ENCODE peak calls at places on chromosomes 12 and 14, in five cellular contexts. I, G, C, M and Y are unnamed samples.

GRCh38 chr14:74049886-74050495 is 30.8 kb downstream of the BBOF1 start:
- DNase-seq in G (no peak), M (no peak), C (no peak), I (no peak), Y (no peak)

GRCh38 chr14:91934554-91935285 is 12.8 kb downstream of the FBLN5 start:
- DNase-seq in C (no peak), M (no peak), G (no peak), I (no peak), Y (no peak)

GRCh38 chr12:93894391-93895095 is 217.4 kb downstream of the CRADD start:
- DNase-seq in I (no peak), G (peak), C (peak), M (peak), Y (peak)

GRCh38 chr12:126483145-126484068 is 1418.2 kb downstream of the AACS start:
- DNase-seq in I (no peak), C (no peak), G (peak), M (no peak), Y (no peak)

GRCh38 chr12:132341318-132342050 is 12.1 kb upstream of the GALNT9 start:
- DNase-seq in C (no peak), G (no peak), I (no peak), M (no peak), Y (no peak)

GRCh38 chr12:121530600-121531355 is 50.0 kb downstream of the KDM2B start:
- DNase-seq in G (peak), C (peak), M (no peak), I (no peak), Y (peak)

GRCh38 chr12:2335517-2335916 is 282.7 kb downstream of the CACNA1C start:
- DNase-seq in C (no peak), M (no peak), I (no peak), G (no peak), Y (no peak)

GRCh38 chr14:52333823-52334657 is 19.9 kb downstream of the PTGER2 start:
- DNase-seq in G (no peak), C (no peak), I (no peak), M (no peak), Y (no peak)

GRCh38 chr14:91281346-91281745 is 36.8 kb upstream of the GPR68 start:
- DNase-seq in C (no peak), M (peak), I (no peak), G (peak), Y (no peak)

GRCh38 chr12:112734859-112735258 is 56.7 kb upstream of the RPH3A start:
- DNase-seq in G (no peak), I (no peak), M (no peak), C (no peak), Y (no peak)

GRCh38 chr14:96584199-96584906 is 82.2 kb downstream of the PAPOLA start:
- DNase-seq in G (no peak), C (no peak), M (no peak), I (peak), Y (no peak)

GRCh38 chr12:19095869-19096480 is 33.6 kb upstream of the PLEKHA5 start:
- DNase-seq in M (no peak), G (peak), I (no peak), C (no peak), Y (no peak)

GRCh38 chr14:105487986-105488777 is 1.5 kb downstream of the CRIP1 start:
- DNase-seq in M (peak), G (no peak), C (peak), I (no peak), Y (no peak)

GRCh38 chr14:78790262-78790661 is 620.1 kb downstream of the NRXN3 start:
- DNase-seq in G (no peak), C (no peak), M (no peak), I (peak), Y (no peak)
- TF ChIP-seq CTCF in G (no peak), C (no peak), M (no peak), I (peak), Y (no peak)

DNA sequence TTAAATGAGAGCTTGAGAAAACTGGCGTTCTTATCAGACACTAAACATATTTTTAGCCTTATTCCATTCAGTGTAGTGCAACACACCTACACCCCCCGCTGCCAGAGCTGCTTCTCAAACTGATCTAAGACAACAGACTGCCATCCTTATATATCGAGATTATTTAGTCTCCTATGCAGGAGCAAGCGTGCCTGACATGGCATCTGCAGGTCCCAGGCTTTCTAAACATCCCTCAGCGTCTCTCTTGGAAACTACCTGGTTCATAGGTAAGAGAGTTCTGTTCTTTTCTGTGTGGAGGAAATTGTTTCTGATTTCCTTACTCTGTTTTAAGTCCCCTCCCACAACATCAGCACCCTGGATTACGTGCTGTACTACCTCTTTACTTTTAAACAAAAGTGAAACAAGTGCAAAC is 117.1 kb upstream of the PTPRB start:
- DNase-seq in C (no peak), G (no peak), I (no peak), M (no peak), Y (no peak)
- H3K4me3 ChIP-seq in C (no peak), G (no peak), I (no peak), M (no peak), Y (no peak)

DNA sequence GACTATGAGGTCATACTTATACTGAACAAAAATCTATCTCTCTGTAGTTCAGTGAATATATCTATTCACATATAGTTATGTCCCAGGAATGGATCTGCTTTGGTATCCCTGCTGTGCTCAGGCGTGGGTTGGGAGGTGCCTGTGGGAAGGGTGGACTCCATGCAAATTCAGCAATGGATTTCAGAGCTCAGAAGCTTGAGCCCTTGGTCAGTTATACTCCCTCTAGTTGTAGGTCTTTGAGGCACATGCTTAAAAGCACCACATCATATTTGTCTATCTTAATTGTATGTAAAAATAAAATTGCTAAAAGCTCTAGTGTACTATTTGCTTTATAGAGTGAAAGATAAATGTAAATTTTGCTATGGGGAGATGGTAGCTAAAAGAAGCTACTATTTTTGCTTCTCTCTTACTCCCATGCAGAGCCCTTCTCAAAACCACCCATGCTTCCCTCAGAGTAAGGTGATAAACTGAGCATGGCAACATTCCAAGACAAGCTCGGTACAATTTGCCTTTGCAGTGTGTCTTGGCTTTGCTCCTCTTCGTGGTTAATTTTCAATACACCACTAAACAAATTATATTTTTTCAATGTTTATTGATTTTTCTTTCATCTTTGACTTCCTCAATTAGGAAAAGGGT is 54.9 kb downstream of the SLC16A7 start:
- DNase-seq in M (no peak), G (peak), I (no peak), C (no peak), Y (no peak)
- TF ChIP-seq CTCF in M (no peak), G (peak), I (no peak), C (no peak), Y (no peak)

DNA sequence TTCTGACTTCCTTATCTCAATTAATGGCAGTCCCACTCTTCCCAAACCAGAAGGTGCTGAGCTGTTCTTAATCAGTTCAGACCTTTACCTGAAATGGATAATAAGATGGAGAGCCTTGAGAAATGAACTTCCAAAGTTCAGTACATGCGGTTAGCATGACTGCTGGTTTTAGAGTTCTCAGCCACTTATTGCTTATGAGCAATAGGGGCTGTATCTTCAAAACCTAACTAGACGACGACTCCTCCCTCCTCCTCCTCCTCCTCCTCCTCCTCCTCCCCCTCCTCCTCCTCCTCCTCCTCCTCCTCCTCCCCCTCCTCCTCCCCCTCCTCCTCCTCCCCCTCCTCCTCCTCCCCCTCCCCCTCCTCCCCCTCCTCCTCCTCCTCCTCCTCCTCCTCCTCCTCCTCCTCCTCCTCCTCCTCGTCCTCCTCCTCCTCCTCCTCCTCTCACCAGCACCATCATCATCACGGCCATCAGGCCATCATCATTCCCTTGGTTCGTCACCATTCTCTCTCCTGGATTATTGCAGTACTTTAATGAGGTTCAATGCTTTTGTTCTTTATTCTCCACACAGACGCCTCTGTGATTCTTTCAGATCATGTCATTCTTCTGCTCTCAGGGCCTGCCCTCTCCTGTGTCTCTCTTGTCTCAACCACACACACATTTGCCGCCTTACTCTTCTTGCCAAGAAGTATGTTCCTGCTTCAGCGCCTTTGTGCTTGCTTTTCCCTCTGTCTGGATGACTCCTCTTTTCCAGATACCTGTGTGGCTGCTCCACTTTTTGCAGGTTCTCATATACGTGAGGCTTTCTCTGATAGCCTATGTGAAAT is 2.7 kb downstream of the PCNX1 start:
- DNase-seq in C (no peak), M (no peak), G (no peak), I (no peak), Y (no peak)
- H3K4me3 ChIP-seq in C (peak), M (no peak), G (peak), I (no peak), Y (no peak)

GRCh38 chr14:71309756-71310155 is 402.5 kb downstream of the PCNX1 start:
- DNase-seq in M (no peak), G (no peak), I (no peak), C (no peak), Y (no peak)
- TF ChIP-seq CTCF in M (no peak), G (no peak), I (peak), C (no peak), Y (no peak)

DNA sequence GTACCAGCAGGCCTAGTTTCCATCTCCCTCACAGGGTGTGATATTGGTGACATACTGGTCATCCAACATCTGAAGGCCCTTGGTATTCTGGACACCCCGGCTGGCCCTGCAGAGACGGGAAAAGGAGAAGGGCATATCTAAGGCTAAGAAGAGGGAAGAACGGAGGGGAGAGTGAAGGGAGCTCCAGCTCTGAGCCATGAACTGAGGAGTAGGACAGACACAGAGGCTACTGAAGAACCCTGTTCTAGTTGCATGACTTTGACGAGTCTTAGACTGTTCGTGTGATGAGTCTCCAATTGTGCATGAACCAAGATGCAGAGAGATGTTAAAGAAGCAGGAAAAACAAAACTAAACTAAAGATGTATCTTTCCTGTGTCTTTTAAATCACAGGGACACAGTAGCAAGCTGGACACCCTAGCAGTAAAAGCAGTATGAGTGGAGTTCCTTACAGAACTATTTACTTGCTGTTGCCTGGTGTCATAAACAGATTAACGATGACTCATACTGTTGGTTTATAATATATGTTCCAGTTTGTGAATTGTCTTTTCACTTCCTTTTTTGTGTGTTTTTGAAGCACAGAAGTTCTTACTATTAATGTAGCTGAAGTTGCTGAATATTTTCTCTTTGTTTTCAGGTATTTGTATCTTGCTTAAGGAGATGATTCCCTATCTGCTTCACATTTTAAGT is 15.5 kb downstream of the FAR2 start:
- DNase-seq in C (no peak), M (no peak), I (no peak), G (peak), Y (no peak)
- H3K4me3 ChIP-seq in C (no peak), M (no peak), I (no peak), G (no peak), Y (no peak)

DNA sequence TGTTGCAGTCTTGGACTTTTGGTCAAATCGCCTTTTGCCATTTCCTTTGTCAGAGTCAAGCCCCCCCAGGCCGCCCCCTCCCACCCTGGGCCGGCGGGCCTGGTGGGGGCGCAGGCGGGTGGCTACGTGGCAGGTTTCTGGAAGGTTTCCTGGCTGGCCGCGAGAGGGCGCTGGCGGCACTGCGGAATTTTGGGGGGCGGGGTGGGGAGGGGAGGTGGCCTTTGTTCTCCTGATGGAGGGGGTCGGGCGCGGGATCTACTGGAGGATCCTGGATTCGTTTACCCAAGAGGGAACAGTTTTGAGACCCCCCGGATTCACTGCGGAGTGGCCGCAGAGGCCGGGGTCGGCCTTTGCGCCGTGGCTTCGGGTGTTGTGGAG is 1.2 kb downstream of the MEG3 start:
- DNase-seq in G (no peak), M (no peak), I (peak), C (no peak), Y (no peak)
- TF ChIP-seq CTCF in G (peak), M (peak), I (peak), C (no peak), Y (no peak)

GRCh38 chr12:49791700-49792099 is 36.5 kb downstream of the NCKAP5L start:
- DNase-seq in G (no peak), M (peak), I (no peak), C (no peak), Y (no peak)
- H3K4me3 ChIP-seq in G (no peak), M (no peak), I (no peak), C (no peak), Y (no peak)

DNA sequence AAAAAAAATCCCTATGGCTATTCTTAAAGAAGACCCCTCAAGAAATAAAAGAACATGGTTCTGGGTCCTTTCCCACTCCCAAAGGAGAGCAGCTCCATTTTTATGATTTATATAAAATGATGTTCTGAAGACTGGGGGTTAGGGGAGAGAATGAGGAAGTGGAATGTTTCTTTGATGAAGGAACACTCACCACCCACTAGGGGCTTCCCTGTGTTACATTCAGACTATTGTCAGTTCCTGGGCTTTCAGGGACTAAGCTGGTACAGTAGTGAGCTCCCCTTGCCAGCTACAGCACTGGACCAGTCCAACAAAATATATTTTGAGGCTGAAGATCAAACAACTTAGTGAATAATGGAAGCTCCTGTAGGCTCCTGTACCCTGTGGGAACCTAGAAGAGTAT is 98.9 kb downstream of the HMGA2 start:
- DNase-seq in I (no peak), G (no peak), C (no peak), M (no peak), Y (no peak)
- TF ChIP-seq CTCF in I (no peak), G (peak), C (no peak), M (no peak), Y (no peak)

GRCh38 chr14:50941151-50941550 is 3.1 kb downstream of the PYGL start:
- DNase-seq in M (no peak), G (peak), I (no peak), C (peak), Y (no peak)

GRCh38 chr14:50943261-50943942 is 881 bp downstream of the PYGL start:
- DNase-seq in M (peak), G (no peak), I (no peak), C (no peak), Y (no peak)

GRCh38 chr14:50944647-50945413 is 547 bp upstream of the PYGL start:
- DNase-seq in G (peak), M (peak), C (peak), I (peak), Y (peak)

GRCh38 chr14:50946234-50946935 is 2.1 kb upstream of the PYGL start:
- DNase-seq in C (no peak), G (no peak), I (no peak), M (no peak), Y (no peak)

DNA sequence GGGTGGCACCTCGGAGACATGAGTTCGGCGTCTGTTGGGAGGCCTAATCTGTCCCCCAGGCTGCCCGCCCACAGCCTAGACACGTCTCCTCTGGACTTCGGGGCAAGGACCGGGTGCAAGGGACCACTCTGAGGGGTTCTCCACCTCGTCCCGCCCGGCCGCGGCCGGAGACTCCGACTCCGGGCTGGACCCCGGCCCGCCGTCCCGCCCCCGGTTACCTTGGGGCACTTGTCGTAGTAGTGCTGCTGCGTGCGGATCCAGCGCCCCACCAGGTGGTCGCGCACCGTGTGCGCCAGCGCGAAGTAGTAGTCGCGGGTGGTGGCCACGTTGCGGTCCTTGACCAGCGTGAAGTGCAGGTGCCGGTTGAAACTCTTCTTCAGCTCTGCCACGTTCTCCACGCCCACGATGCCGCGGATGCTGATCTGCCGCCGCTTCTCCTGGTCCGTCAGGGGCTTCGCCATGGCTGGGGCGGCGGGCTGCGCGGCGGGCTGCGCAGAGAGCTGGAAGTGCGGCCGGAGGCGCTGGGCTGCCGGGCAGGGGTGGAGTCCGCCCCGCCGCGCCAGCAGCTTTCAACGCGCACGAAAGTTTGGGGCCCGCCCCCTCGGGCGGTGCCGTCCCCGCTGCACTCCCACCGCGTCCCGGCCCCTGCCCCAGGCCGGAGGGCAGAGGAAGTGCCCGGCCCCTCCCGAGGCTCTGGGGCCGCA is at the start of gene PYGL:
- DNase-seq in C (no peak), G (peak), I (peak), M (peak), Y (peak)
- H3K4me3 ChIP-seq in C (peak), G (peak), I (peak), M (peak), Y (peak)